ENCODE peak calls at places on chromosomes 2 and 18, in six cellular contexts. I is ACHN; Z is amygdala; N is upper lobe of left lung; X is stimulated activated CD4-positive, alpha-beta T cell treated with anti-CD3 and anti-CD28 coated beads, Interleukin-2, amount 100 ng/mL, for 48 hours; Q is heart right ventricle. Y is an unnamed sample.

GRCh38 chr2:218022131-218022850 is 19.5 kb upstream of the TNS1 start:
- DNase-seq in N (no peak), Z (no peak), Q (no peak), I (no peak), X (no peak), Y (no peak)

GRCh38 chr2:15813481-15814266 is 126.7 kb upstream of the MYCN start:
- DNase-seq in I (peak; percentile 13), X (no peak), Q (no peak), Z (no peak), N (no peak), Y (no peak)

GRCh38 chr2:11566383-11566782 is 32.5 kb downstream of the GREB1 start:
- DNase-seq in Q (no peak), N (no peak), Z (no peak), I (no peak), X (no peak), Y (no peak)

GRCh38 chr18:63148449-63149199 is 170.9 kb downstream of the BCL2 start:
- DNase-seq in Q (no peak), Z (no peak), I (no peak), N (no peak), X (no peak), Y (no peak)

GRCh38 chr2:60386436-60386835 is 167.0 kb downstream of the BCL11A start:
- DNase-seq in Q (no peak), X (no peak), I (no peak), Z (no peak), N (no peak), Y (no peak)

GRCh38 chr2:235594964-235595363 is 101.1 kb downstream of the AGAP1 start:
- DNase-seq in Q (no peak), I (no peak), X (no peak), N (no peak), Z (no peak), Y (no peak)

GRCh38 chr2:102788880-102789250 is 27.0 kb downstream of the TMEM182 start:
- DNase-seq in Q (peak; percentile 39), N (no peak), I (no peak), Z (no peak), X (no peak), Y (no peak)

GRCh38 chr18:24964213-24964612 is 387.8 kb downstream of the ZNF521 start:
- DNase-seq in X (no peak), N (no peak), Q (no peak), I (no peak), Z (no peak), Y (no peak)

GRCh38 chr18:8359076-8359475 is 250.2 kb upstream of the RAB12 start:
- DNase-seq in Z (no peak), X (no peak), N (no peak), Q (no peak), I (no peak), Y (no peak)

GRCh38 chr2:130288467-130289403 is 54.0 kb upstream of the IMP4 start:
- DNase-seq in N (peak; percentile 84), Z (no peak), Q (no peak), X (no peak), I (no peak), Y (no peak)

GRCh38 chr2:46564811-46565241 is 85.5 kb downstream of the TMEM247 start:
- DNase-seq in X (no peak), Q (no peak), N (no peak), Z (no peak), I (no peak), Y (no peak)

GRCh38 chr2:47008381-47009280 is 93.0 kb upstream of the MCFD2 start:
- DNase-seq in X (no peak), Q (peak; percentile 62), Z (peak; percentile 49), I (no peak), N (no peak), Y (no peak)

GRCh38 chr2:226684563-226684959 is 115.1 kb downstream of the IRS1 start:
- DNase-seq in Z (no peak), I (no peak), X (no peak), Q (no peak), N (no peak), Y (no peak)

GRCh38 chr2:23065936-23066335 is 319.0 kb upstream of the KLHL29 start:
- DNase-seq in Z (no peak), N (no peak), I (no peak), Q (no peak), X (no peak), Y (no peak)

GRCh38 chr2:39715095-39715494 is 49.4 kb downstream of the TMEM178A start:
- DNase-seq in Z (no peak), Q (no peak), I (no peak), N (no peak), X (no peak), Y (no peak)

Y was measured in effector CD4-positive, alpha-beta T cell.